ENCODE peak calls at places on chromosomes 6 and 20, in five cellular contexts. One of them, this sample, is unnamed. For H3K4me1, the result is how much of the 10 kb centered on the place peaks cover.

GRCh38 chr20:22511943-22512910 is 72.1 kb downstream of the FOXA2 start:
- DNase-seq in mesendoderm: no peak
- DNase-seq in vagina: no peak
- DNase-seq in trophoblast cell: no peak
- DNase-seq in DND-41: no peak
- DNase-seq in this sample: no peak

GRCh38 chr6:170031096-170031471 is 259.8 kb downstream of the DLL1 start:
- DNase-seq in mesendoderm: no peak
- DNase-seq in vagina: no peak
- DNase-seq in trophoblast cell: no peak
- DNase-seq in DND-41: no peak
- DNase-seq in this sample: no peak

GRCh38 chr6:71510057-71510713 is 221.6 kb downstream of the OGFRL1 start:
- DNase-seq in mesendoderm: peak
- DNase-seq in vagina: no peak
- DNase-seq in trophoblast cell: peak
- DNase-seq in DND-41: no peak
- DNase-seq in this sample: no peak

GRCh38 chr20:49882171-49882970 is 33.0 kb downstream of the SPATA2 start:
- DNase-seq in mesendoderm: no peak
- DNase-seq in vagina: no peak
- DNase-seq in trophoblast cell: no peak
- DNase-seq in DND-41: no peak
- DNase-seq in this sample: no peak

GRCh38 chr20:48329676-48330644 is 497.8 kb downstream of the PREX1 start:
- DNase-seq in mesendoderm: peak
- DNase-seq in vagina: no peak
- DNase-seq in trophoblast cell: no peak
- DNase-seq in DND-41: peak
- DNase-seq in this sample: no peak

GRCh38 chr6:27178001-27178730 is 69.3 kb upstream of the PRSS16 start:
- DNase-seq in mesendoderm: peak
- DNase-seq in vagina: no peak
- DNase-seq in trophoblast cell: peak
- DNase-seq in DND-41: peak
- DNase-seq in this sample: peak

GRCh38 chr20:51517839-51518238 is 24.7 kb downstream of the NFATC2 start:
- DNase-seq in mesendoderm: no peak
- DNase-seq in vagina: no peak
- DNase-seq in trophoblast cell: no peak
- DNase-seq in DND-41: no peak
- DNase-seq in this sample: no peak

GRCh38 chr6:53032853-53033252 is 32.4 kb upstream of the FBXO9 start:
- DNase-seq in mesendoderm: no peak
- DNase-seq in vagina: no peak
- DNase-seq in trophoblast cell: no peak
- DNase-seq in DND-41: no peak
- DNase-seq in this sample: no peak

GRCh38 chr6:54493138-54493537 is 184.9 kb downstream of the TINAG start:
- DNase-seq in mesendoderm: peak
- DNase-seq in vagina: no peak
- DNase-seq in trophoblast cell: no peak
- DNase-seq in DND-41: no peak
- DNase-seq in this sample: no peak

GRCh38 chr20:24673678-24674570 is 204.5 kb downstream of the SYNDIG1 start:
- DNase-seq in mesendoderm: no peak
- DNase-seq in vagina: no peak
- DNase-seq in trophoblast cell: no peak
- DNase-seq in DND-41: no peak
- DNase-seq in this sample: no peak

GRCh38 chr6:168276576-168277273 is 42.9 kb downstream of the DACT2 start:
- DNase-seq in mesendoderm: no peak
- DNase-seq in vagina: no peak
- DNase-seq in trophoblast cell: no peak
- DNase-seq in DND-41: no peak
- DNase-seq in this sample: no peak

GRCh38 chr6:148857817-148858390 is 111.1 kb downstream of the UST start:
- DNase-seq in mesendoderm: no peak
- DNase-seq in vagina: no peak
- DNase-seq in trophoblast cell: peak
- DNase-seq in DND-41: no peak
- DNase-seq in this sample: no peak

GRCh38 chr20:46802696-46803445 is 91.8 kb upstream of the EYA2 start:
- DNase-seq in mesendoderm: no peak
- DNase-seq in vagina: no peak
- DNase-seq in trophoblast cell: no peak
- DNase-seq in DND-41: no peak
- DNase-seq in this sample: no peak

GRCh38 chr20:47318027-47318595 is 38.4 kb downstream of the ZMYND8 start:
- DNase-seq in mesendoderm: peak
- DNase-seq in vagina: no peak
- DNase-seq in trophoblast cell: no peak
- DNase-seq in DND-41: no peak
- DNase-seq in this sample: no peak

GRCh38 chr6:75776461-75776860 is 27.4 kb downstream of the MYO6 start:
- DNase-seq in mesendoderm: no peak
- DNase-seq in vagina: no peak
- DNase-seq in trophoblast cell: no peak
- DNase-seq in DND-41: no peak
- DNase-seq in this sample: no peak

GRCh38 chr6:137927777-137928218 is 60.7 kb downstream of the TNFAIP3 start:
- DNase-seq in mesendoderm: peak
- DNase-seq in vagina: no peak
- DNase-seq in trophoblast cell: no peak
- DNase-seq in DND-41: peak
- DNase-seq in this sample: peak

GRCh38 chr6:75493400-75494064 is at the start of gene FILIP1:
- DNase-seq in mesendoderm: peak
- DNase-seq in vagina: no peak
- DNase-seq in trophoblast cell: no peak
- DNase-seq in DND-41: no peak
- DNase-seq in this sample: no peak

GRCh38 chr6:44177691-44178423 is 19.2 kb downstream of the CAPN11 start:
- DNase-seq in mesendoderm: peak
- DNase-seq in vagina: no peak
- DNase-seq in trophoblast cell: peak
- DNase-seq in DND-41: no peak
- DNase-seq in this sample: no peak

GRCh38 chr6:98787401-98787800 is 47.0 kb upstream of the POU3F2 start:
- DNase-seq in mesendoderm: peak
- DNase-seq in vagina: no peak
- DNase-seq in trophoblast cell: no peak
- DNase-seq in DND-41: no peak
- DNase-seq in this sample: no peak

GRCh38 chr6:110395221-110395620 is 20.2 kb downstream of the DDO start:
- DNase-seq in mesendoderm: no peak
- DNase-seq in vagina: no peak
- DNase-seq in trophoblast cell: no peak
- DNase-seq in DND-41: no peak
- DNase-seq in this sample: no peak

GRCh38 chr6:53984163-53984562 is 127.1 kb upstream of the MLIP start:
- DNase-seq in mesendoderm: no peak
- DNase-seq in vagina: no peak
- DNase-seq in trophoblast cell: peak
- DNase-seq in DND-41: no peak
- DNase-seq in this sample: no peak

GRCh38 chr20:3479759-3480615 is 9.2 kb downstream of the ATRN start:
- DNase-seq in mesendoderm: no peak
- DNase-seq in vagina: no peak
- DNase-seq in trophoblast cell: no peak
- DNase-seq in DND-41: no peak
- DNase-seq in this sample: no peak

GRCh38 chr6:81241717-81242116 is 510.8 kb downstream of the TENT5A start:
- DNase-seq in mesendoderm: peak
- DNase-seq in vagina: no peak
- DNase-seq in trophoblast cell: no peak
- DNase-seq in DND-41: no peak
- DNase-seq in this sample: no peak

GRCh38 chr6:18260448-18261106 is 3.8 kb downstream of the DEK start:
- DNase-seq in mesendoderm: peak
- DNase-seq in vagina: no peak
- DNase-seq in trophoblast cell: no peak
- DNase-seq in DND-41: no peak
- DNase-seq in this sample: no peak

GRCh38 chr6:165880721-165881120 is 217.7 kb upstream of the PDE10A start:
- DNase-seq in mesendoderm: no peak
- DNase-seq in vagina: no peak
- DNase-seq in trophoblast cell: no peak
- DNase-seq in DND-41: no peak
- DNase-seq in this sample: no peak

GRCh38 chr6:103177800-103178199 is 1681.9 kb downstream of the HACE1 start:
- DNase-seq in mesendoderm: no peak
- DNase-seq in vagina: no peak
- DNase-seq in trophoblast cell: no peak
- DNase-seq in DND-41: no peak
- DNase-seq in this sample: no peak

GRCh38 chr6:85113934-85114582 is 335.8 kb upstream of the NT5E start:
- DNase-seq in mesendoderm: no peak
- DNase-seq in vagina: no peak
- DNase-seq in trophoblast cell: no peak
- DNase-seq in DND-41: no peak
- DNase-seq in this sample: no peak
- H3K4me3 ChIP-seq in mesendoderm: no peak
- H3K4me3 ChIP-seq in vagina: no peak
- H3K4me3 ChIP-seq in trophoblast cell: no peak
- H3K4me3 ChIP-seq in DND-41: no peak
- H3K4me3 ChIP-seq in this sample: no peak

GRCh38 chr6:11213305-11214106 is 19.0 kb downstream of the NEDD9 start:
- DNase-seq in mesendoderm: no peak
- DNase-seq in vagina: no peak
- DNase-seq in trophoblast cell: no peak
- DNase-seq in DND-41: no peak
- DNase-seq in this sample: no peak
- H3K4me1 ChIP-seq in mesendoderm: under half
- H3K4me1 ChIP-seq in vagina: half or more
- H3K4me1 ChIP-seq in trophoblast cell: under half
- H3K4me1 ChIP-seq in DND-41: under half
- H3K4me1 ChIP-seq in this sample: under half

DNA sequence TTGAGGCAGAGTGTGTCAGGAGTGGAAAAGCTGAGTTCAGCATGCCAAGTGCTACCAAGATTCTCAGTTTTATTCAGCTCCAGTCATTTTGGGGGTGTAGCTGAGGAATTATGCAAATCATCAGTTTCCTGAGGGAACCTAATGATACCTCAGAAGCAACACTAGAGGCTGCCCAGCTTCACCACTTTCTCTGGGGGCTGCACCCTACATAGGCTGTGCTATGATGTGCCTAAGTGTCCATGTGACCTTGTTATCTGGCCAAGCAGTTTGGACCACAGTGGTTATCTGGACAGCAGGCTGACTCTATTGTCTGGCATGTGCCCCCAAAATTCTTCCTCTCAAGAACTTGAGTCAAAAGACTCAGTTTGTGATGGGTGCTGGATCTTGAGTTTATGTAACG is 374.6 kb upstream of the SYNCRIP start:
- DNase-seq in mesendoderm: no peak
- DNase-seq in vagina: no peak
- DNase-seq in trophoblast cell: no peak
- DNase-seq in DND-41: no peak
- DNase-seq in this sample: no peak
- H3K4me3 ChIP-seq in mesendoderm: no peak
- H3K4me3 ChIP-seq in vagina: no peak
- H3K4me3 ChIP-seq in trophoblast cell: no peak
- H3K4me3 ChIP-seq in DND-41: no peak
- H3K4me3 ChIP-seq in this sample: no peak

GRCh38 chr6:90214966-90215365 is 81.7 kb downstream of the BACH2 start:
- DNase-seq in mesendoderm: peak
- DNase-seq in vagina: no peak
- DNase-seq in trophoblast cell: no peak
- DNase-seq in DND-41: no peak
- DNase-seq in this sample: no peak
- H3K4me1 ChIP-seq in mesendoderm: under half
- H3K4me1 ChIP-seq in vagina: under half
- H3K4me1 ChIP-seq in trophoblast cell: under half
- H3K4me1 ChIP-seq in DND-41: under half
- H3K4me1 ChIP-seq in this sample: half or more

GRCh38 chr6:7309050-7309449 is 3.9 kb downstream of the SSR1 start:
- DNase-seq in mesendoderm: no peak
- DNase-seq in vagina: no peak
- DNase-seq in trophoblast cell: no peak
- DNase-seq in DND-41: no peak
- DNase-seq in this sample: no peak

GRCh38 chr6:7311920-7312615 is 931 bp downstream of the SSR1 start:
- DNase-seq in mesendoderm: peak
- DNase-seq in vagina: no peak
- DNase-seq in trophoblast cell: no peak
- DNase-seq in DND-41: no peak
- DNase-seq in this sample: no peak

GRCh38 chr6:7312616-7313504 is at the start of gene SSR1:
- DNase-seq in mesendoderm: peak
- DNase-seq in vagina: no peak
- DNase-seq in trophoblast cell: peak
- DNase-seq in DND-41: peak
- DNase-seq in this sample: peak

GRCh38 chr6:7313505-7314165 is 636 bp upstream of the SSR1 start:
- DNase-seq in mesendoderm: peak
- DNase-seq in vagina: no peak
- DNase-seq in trophoblast cell: peak
- DNase-seq in DND-41: peak
- DNase-seq in this sample: no peak

GRCh38 chr6:7311171-7311570 is 1.8 kb downstream of the SSR1 start:
- DNase-seq in mesendoderm: no peak
- DNase-seq in vagina: no peak
- DNase-seq in trophoblast cell: no peak
- DNase-seq in DND-41: no peak
- DNase-seq in this sample: no peak
- H3K4me3 ChIP-seq in mesendoderm: no peak
- H3K4me3 ChIP-seq in vagina: no peak
- H3K4me3 ChIP-seq in trophoblast cell: no peak
- H3K4me3 ChIP-seq in DND-41: no peak
- H3K4me3 ChIP-seq in this sample: no peak

DNA sequence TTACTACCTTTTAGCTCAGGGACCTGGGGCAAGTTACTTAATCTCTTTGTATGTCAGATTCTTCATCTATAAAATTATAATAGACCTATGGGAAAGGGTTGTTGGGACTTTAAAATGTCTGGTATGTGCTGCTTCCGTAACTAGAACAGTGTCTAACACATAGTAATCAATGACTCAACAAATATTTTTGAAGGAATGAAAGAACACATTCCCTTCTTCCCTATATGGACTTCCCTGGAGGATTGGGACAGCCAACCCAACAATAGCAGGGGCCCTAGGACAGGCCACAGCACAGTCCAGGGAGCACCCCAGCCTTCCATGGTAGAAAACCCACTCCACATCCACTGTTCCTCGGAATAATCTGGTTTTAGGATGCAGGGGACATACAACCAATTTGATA is 50.7 kb upstream of the TPD52L1 start:
- DNase-seq in mesendoderm: no peak
- DNase-seq in vagina: no peak
- DNase-seq in trophoblast cell: peak
- DNase-seq in DND-41: no peak
- DNase-seq in this sample: no peak
- H3K4me1 ChIP-seq in mesendoderm: under half
- H3K4me1 ChIP-seq in vagina: under half
- H3K4me1 ChIP-seq in trophoblast cell: under half
- H3K4me1 ChIP-seq in DND-41: under half
- H3K4me1 ChIP-seq in this sample: under half

This sample was measured in CD8-positive, alpha-beta memory T cell.